ENCODE peak calls at places on chromosomes 11 and 22, in eight cellular contexts. T is small intestine; N is Peyer's patch; Y is colonic mucosa; P is prostate gland; U is CD4-positive, alpha-beta memory T cell; B is transverse colon; Z is cardiac muscle cell. W is an unnamed sample.

GRCh38 chr11:35418847-35419712 is at the start of gene SLC1A2:
- DNase-seq in T (no peak), N (no peak), Y (no peak), P (no peak), U (no peak), B (no peak), Z (peak; percentile 48), W (peak; percentile 87)

GRCh38 chr11:84564180-84564866 is 1062.8 kb downstream of the DLG2 start:
- DNase-seq in T (peak; percentile 31), N (no peak), Y (peak; percentile 64), P (no peak), U (no peak), B (peak; percentile 51), Z (peak; percentile 43), W (no peak)

GRCh38 chr11:114088216-114088615 is 28.7 kb downstream of the ZBTB16 start:
- DNase-seq in T (no peak), N (no peak), Y (no peak), P (no peak), U (no peak), B (no peak), Z (no peak), W (no peak)

GRCh38 chr11:69559181-69559580 is 77.7 kb downstream of the LINC01488 start:
- DNase-seq in T (no peak), N (no peak), Y (no peak), P (no peak), U (no peak), B (no peak), Z (no peak), W (no peak)

GRCh38 chr22:46031561-46031960 is 54.6 kb upstream of the WNT7B start:
- DNase-seq in T (no peak), N (peak; percentile 34), Y (no peak), P (no peak), U (no peak), B (no peak), Z (no peak), W (no peak)

GRCh38 chr22:42493393-42493792 is 26.2 kb downstream of the RRP7A start:
- DNase-seq in T (no peak), N (no peak), Y (no peak), P (no peak), U (no peak), B (no peak), Z (no peak), W (no peak)

GRCh38 chr11:117002639-117003305 is 95.5 kb downstream of the SIK3 start:
- DNase-seq in T (no peak), N (no peak), Y (no peak), P (no peak), U (peak; percentile 30), B (no peak), Z (no peak), W (no peak)

GRCh38 chr11:62832346-62833234 is at the start of gene TEX54:
- DNase-seq in T (peak; percentile 46), N (no peak), Y (peak; percentile 42), P (peak; percentile 21), U (no peak), B (peak; percentile 43), Z (no peak), W (no peak)

GRCh38 chr22:47421846-47422245 is 659.4 kb downstream of the TBC1D22A start:
- DNase-seq in T (no peak), N (no peak), Y (no peak), P (no peak), U (no peak), B (no peak), Z (no peak), W (no peak)

GRCh38 chr22:41589260-41589600 is 410 bp downstream of the PMM1 start:
- DNase-seq in T (peak; percentile 23), N (peak; percentile 63), Y (peak; percentile 45), P (no peak), U (no peak), B (no peak), Z (peak; percentile 44), W (no peak)

GRCh38 chr11:58926251-58926650 is 13.0 kb upstream of the GLYATL1 start:
- DNase-seq in T (no peak), N (no peak), Y (no peak), P (peak; percentile 74), U (no peak), B (no peak), Z (no peak), W (no peak)

GRCh38 chr11:46472662-46472994 is 81.1 kb upstream of the CHRM4 start:
- DNase-seq in T (peak; percentile 98), N (peak; percentile 68), Y (peak; percentile 52), P (no peak), U (no peak), B (peak; percentile 57), Z (peak; percentile 21), W (no peak)

GRCh38 chr11:130606781-130607511 is 158.5 kb downstream of the ADAMTS15 start:
- DNase-seq in T (no peak), N (no peak), Y (no peak), P (no peak), U (no peak), B (no peak), Z (no peak), W (peak; percentile 57)

DNA sequence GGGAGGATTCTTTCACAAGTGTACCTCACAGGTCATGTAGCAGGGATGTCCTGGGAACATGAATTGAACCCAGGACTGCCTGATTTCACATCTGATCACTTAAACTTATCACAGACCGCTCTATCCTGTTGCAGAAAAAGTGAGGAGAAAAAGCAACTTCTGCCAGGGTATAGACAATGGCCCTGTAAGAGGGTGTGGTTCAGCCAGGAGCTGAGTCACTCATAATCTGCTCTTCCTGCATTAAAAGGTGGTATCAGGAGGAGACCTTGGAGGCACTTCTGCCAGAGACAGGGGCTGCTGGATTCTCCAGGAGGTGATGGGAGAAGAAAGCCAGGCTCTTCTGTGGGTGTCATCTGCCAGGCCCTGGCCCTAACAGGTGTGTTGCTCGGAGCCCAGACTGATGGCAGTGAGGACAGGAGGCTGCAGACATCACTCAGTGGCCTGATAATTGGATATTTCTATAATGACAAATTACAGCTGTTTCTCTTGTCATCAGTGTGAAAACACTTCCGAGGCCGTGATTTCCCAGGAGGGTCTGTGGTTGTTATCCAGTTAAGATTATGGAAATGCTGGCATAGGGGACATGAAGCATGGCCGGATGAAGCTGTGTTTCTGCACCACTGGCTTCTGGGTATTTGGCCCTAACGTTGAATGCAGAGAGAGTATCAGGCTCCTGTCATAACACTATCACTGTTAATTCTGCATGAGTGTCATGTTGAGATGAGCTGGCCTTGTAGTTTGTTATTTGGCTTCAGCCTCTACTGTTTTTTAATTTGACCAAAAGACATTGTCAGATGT is 125.0 kb upstream of the ZBED5 start:
- DNase-seq in T (no peak), N (no peak), Y (no peak), P (no peak), U (no peak), B (no peak), Z (no peak), W (no peak)
- H3K27ac ChIP-seq in T (no peak overlapping the region), N (no peak overlapping the region), Y (no peak overlapping the region), P (no peak overlapping the region), U (no peak overlapping the region), B (no peak overlapping the region), Z (no peak overlapping the region), W (no peak overlapping the region)

GRCh38 chr22:19419464-19420178 is 11.9 kb downstream of the HIRA start:
- DNase-seq in T (no peak), N (no peak), Y (no peak), P (no peak), U (peak; percentile 56), B (peak; percentile 24), Z (peak; percentile 12), W (no peak)

GRCh38 chr22:19423906-19424500 is 7.5 kb downstream of the HIRA start:
- DNase-seq in T (peak; percentile 11), N (no peak), Y (no peak), P (no peak), U (no peak), B (no peak), Z (no peak), W (no peak)

GRCh38 chr22:19422440-19423301 is 8.9 kb downstream of the HIRA start:
- DNase-seq in T (no peak), N (no peak), Y (no peak), P (no peak), U (no peak), B (no peak), Z (no peak), W (no peak)

GRCh38 chr22:19420321-19420720 is 11.2 kb downstream of the HIRA start:
- DNase-seq in T (no peak), N (no peak), Y (no peak), P (no peak), U (no peak), B (no peak), Z (no peak), W (no peak)

DNA sequence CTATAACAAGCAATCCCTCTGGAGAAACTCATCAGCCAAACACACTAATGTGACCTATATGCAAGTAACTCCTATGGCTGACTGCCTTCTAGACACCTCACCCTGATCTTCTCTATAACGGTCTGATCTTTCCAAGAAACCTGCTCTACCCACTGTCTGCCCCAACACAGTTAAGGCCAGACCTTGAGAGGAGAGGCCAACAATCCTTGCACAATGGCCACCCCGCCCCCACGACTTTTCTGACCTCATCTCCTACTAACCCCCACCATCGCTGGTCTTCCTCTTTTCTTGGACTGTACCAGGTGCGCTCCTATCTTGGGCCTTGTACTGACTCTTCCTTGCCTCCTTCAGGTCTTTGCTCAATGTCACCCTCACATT is 12.5 kb downstream of the HIRA start:
- DNase-seq in T (no peak), N (no peak), Y (no peak), P (no peak), U (no peak), B (no peak), Z (no peak), W (no peak)
- H3K27ac ChIP-seq in T (no peak overlapping the region), N (no peak overlapping the region), Y (no peak overlapping the region), P (no peak overlapping the region), U (peak overlapping the region; percentile 60), B (no peak overlapping the region), Z (peak overlapping the region; percentile 74), W (no peak overlapping the region)

DNA sequence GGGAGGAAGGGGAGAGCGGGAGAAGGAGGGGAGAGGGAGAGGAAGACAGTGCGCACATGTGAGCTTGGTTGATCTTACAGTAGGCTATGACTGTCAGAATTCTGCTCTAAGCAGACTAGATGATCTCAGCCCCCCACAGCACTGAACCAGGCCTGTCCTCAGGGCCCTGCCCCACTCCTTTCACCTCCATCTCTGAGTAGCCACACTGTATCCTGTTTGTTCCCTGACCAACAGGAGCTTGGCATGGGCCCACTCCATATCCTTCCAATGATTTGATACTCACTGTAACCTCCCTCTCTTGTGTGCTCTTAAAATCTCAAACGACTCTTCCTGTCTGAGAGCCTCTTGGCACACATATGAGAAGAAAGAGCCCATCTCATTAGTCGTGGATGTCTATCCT is 86.1 kb upstream of the PARVA start:
- DNase-seq in T (no peak), N (no peak), Y (no peak), P (peak; percentile 1), U (no peak), B (no peak), Z (no peak), W (no peak)
- H3K27ac ChIP-seq in T (no peak overlapping the region), N (no peak overlapping the region), Y (no peak overlapping the region), P (no peak overlapping the region), U (no peak overlapping the region), B (no peak overlapping the region), Z (no peak overlapping the region), W (no peak overlapping the region)

GRCh38 chr11:95778699-95779098 is 10.9 kb downstream of the FAM76B start:
- DNase-seq in T (no peak), N (no peak), Y (no peak), P (no peak), U (no peak), B (no peak), Z (no peak), W (no peak)

GRCh38 chr11:95780544-95780943 is 9.0 kb downstream of the FAM76B start:
- DNase-seq in T (no peak), N (no peak), Y (no peak), P (no peak), U (no peak), B (no peak), Z (no peak), W (no peak)

GRCh38 chr11:95776859-95777258 is 12.7 kb downstream of the FAM76B start:
- DNase-seq in T (no peak), N (no peak), Y (no peak), P (no peak), U (no peak), B (no peak), Z (no peak), W (no peak)
- H3K27ac ChIP-seq in T (no peak overlapping the region), N (no peak overlapping the region), Y (no peak overlapping the region), P (no peak overlapping the region), U (no peak overlapping the region), B (no peak overlapping the region), Z (no peak overlapping the region), W (no peak overlapping the region)

W was measured in caudate nucleus.